ENCODE peak calls at places on chromosome 6, in nine cellular contexts. M is cardiac fibroblast; L is neural crest cell; W is CD4-positive, alpha-beta T cell; D is astrocyte of the spinal cord; E is cardiac muscle cell; G is GM13976; B is neural progenitor cell; Y is choroid plexus epithelial cell. X is an unnamed sample.

GRCh38 chr6:124535299-124535698 is 426.9 kb upstream of the RNF217 start:
- DNase-seq in M (no peak), L (no peak), W (no peak), D (no peak), E (no peak), G (no peak), B (no peak), Y (no peak), X (no peak)

GRCh38 chr6:2733324-2733723 is 17.4 kb downstream of the MYLK4 start:
- DNase-seq in M (peak), L (no peak), W (peak), D (no peak), E (peak), G (peak), B (no peak), Y (peak), X (no peak)

GRCh38 chr6:44664716-44665115 is 277.2 kb downstream of the CDC5L start:
- DNase-seq in M (no peak), L (no peak), W (no peak), D (peak), E (peak), G (no peak), B (no peak), Y (peak), X (no peak)

GRCh38 chr6:13241364-13241763 is 87.0 kb downstream of the TBC1D7 start:
- DNase-seq in M (no peak), L (no peak), W (no peak), D (no peak), E (no peak), G (peak), B (no peak), Y (no peak), X (no peak)

GRCh38 chr6:42978487-42978792 is 541 bp downstream of the PEX6 start:
- DNase-seq in M (peak), L (peak), W (no peak), D (no peak), E (peak), G (no peak), B (peak), Y (peak), X (no peak)

GRCh38 chr6:14038636-14039035 is 78.9 kb upstream of the CD83 start:
- DNase-seq in M (no peak), L (no peak), W (no peak), D (peak), E (no peak), G (no peak), B (no peak), Y (peak), X (no peak)

GRCh38 chr6:63509652-63510352 is 62.5 kb upstream of the LOC128125822 start:
- DNase-seq in M (peak), L (no peak), W (no peak), D (no peak), E (peak), G (no peak), B (no peak), Y (peak), X (no peak)

GRCh38 chr6:169752074-169752623 is 727 bp downstream of the ERMARD start:
- DNase-seq in M (no peak), L (no peak), W (no peak), D (no peak), E (no peak), G (no peak), B (peak), Y (no peak), X (no peak)

GRCh38 chr6:145749632-145750031 is 14.3 kb upstream of the EPM2A start:
- DNase-seq in M (peak), L (no peak), W (no peak), D (peak), E (peak), G (peak), B (no peak), Y (peak), X (peak)

GRCh38 chr6:2529217-2529719 is 221.5 kb downstream of the MYLK4 start:
- DNase-seq in M (no peak), L (no peak), W (no peak), D (no peak), E (no peak), G (no peak), B (no peak), Y (no peak), X (no peak)

GRCh38 chr6:149881860-149882259 is 16.1 kb downstream of the RAET1E start:
- DNase-seq in M (no peak), L (no peak), W (no peak), D (no peak), E (no peak), G (no peak), B (no peak), Y (no peak), X (no peak)

GRCh38 chr6:143842468-143842901 is 653 bp upstream of the LTV1 start:
- DNase-seq in M (no peak), L (no peak), W (no peak), D (no peak), E (no peak), G (no peak), B (no peak), Y (no peak), X (no peak)

GRCh38 chr6:104212977-104213696 is 646.6 kb downstream of the HACE1 start:
- DNase-seq in M (no peak), L (no peak), W (no peak), D (no peak), E (no peak), G (no peak), B (no peak), Y (peak), X (no peak)

GRCh38 chr6:106693343-106693742 is 64.0 kb downstream of the QRSL1 start:
- DNase-seq in M (no peak), L (no peak), W (no peak), D (no peak), E (no peak), G (no peak), B (no peak), Y (no peak), X (no peak)

DNA sequence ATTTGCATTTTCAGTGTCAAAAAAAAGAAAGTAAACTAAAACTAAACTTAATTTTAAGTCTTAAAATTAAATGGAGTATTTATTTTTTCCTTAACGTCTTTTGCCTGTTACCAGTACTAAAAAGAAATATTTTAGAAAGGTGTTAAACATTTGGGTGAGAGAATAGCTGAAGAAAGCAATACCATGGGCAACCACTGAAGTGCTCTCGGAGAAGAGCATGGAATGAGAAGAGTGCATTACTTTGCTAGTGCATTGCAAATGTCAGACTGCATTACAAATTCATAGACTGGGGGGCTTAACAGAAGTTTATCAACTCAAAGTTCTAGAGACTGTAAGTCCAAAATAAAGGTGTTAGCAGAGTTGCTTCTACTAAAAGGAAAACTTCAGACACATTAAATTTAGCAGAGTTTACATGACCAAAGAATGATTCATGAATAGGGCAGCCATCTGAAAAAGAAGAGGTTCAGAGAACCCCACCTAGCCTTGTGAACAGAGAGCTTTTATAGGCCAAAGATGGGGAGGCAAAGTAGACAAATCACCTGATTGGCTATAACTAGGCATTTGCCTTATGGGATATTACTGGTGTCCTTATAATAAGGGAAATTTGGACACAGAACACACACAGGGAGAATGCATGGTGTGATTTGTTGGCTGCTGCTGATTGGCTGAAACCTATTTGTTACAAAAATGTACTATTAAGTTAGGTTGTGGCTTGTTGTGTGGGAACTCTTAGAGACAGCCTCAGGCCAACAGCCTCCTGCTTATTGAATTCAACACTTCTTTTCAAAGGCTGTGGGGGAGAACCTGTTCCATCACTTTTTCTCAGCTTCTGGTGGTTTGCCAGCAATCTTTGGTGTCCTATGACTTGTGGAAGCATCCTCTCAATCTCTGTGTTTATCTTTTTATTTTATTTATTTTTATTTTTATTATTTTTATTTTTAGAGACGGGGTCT is 106.7 kb upstream of the RREB1 start:
- DNase-seq in M (no peak), L (no peak), W (no peak), D (no peak), E (no peak), G (no peak), B (no peak), Y (no peak), X (no peak)
- TF ChIP-seq CTCF in M (no peak), L (no peak), W (no peak), D (no peak), E (no peak), G (no peak), B (no peak), Y (no peak), X (no peak)

DNA sequence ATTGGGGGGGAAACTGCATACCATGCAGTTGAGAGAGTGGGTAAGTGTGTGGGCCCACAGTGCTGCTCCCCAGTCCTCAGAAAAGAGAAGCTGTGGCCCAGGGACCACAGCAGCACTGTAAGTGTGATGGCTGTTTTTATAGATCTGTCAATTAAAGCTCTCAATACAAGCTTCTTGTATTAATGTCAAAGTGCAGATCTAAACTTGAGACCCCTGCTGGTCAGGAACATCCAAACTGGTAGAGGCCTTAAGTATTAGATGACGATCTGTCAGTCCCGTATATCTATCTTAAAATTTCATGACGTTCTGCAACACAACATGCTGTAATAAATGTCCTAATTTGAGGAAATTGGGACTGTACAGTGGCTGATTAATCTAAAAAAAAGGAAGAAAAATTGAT is 74.8 kb downstream of the TULP4 start:
- DNase-seq in M (no peak), L (no peak), W (no peak), D (no peak), E (no peak), G (no peak), B (no peak), Y (no peak), X (no peak)
- TF ChIP-seq CTCF in M (no peak), L (peak), W (peak), D (peak), E (no peak), G (peak), B (no peak), Y (peak), X (no peak)

GRCh38 chr6:156396791-156397418 is 380.3 kb upstream of the ARID1B start:
- DNase-seq in M (no peak), L (no peak), W (peak), D (no peak), E (no peak), G (peak), B (peak), Y (no peak), X (no peak)

GRCh38 chr6:156402628-156403027 is 374.6 kb upstream of the ARID1B start:
- DNase-seq in M (no peak), L (no peak), W (no peak), D (no peak), E (no peak), G (no peak), B (no peak), Y (no peak), X (no peak)

GRCh38 chr6:156398371-156398770 is 378.8 kb upstream of the ARID1B start:
- DNase-seq in M (no peak), L (no peak), W (no peak), D (no peak), E (no peak), G (no peak), B (no peak), Y (no peak), X (no peak)

GRCh38 chr6:156402227-156402626 is 375.0 kb upstream of the ARID1B start:
- DNase-seq in M (no peak), L (no peak), W (no peak), D (no peak), E (no peak), G (no peak), B (no peak), Y (no peak), X (no peak)

DNA sequence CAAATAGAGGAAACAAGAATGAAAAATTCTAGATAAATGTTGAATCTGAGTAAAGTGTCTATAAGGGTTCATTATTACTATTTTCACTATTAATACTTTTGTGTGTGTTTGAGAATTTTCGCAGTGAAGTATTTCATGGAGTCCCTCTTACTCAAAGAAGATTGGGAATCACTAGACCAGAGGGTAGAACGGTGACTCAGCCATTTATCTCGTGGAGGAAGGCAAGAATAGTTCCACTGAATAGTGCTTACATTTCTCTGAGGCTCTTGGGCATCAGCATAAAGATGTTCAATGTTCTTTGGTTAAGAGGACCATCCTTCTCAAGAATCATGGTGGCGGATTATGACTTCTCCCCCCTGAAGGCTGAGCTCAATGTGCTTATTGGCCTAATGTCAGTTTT is 376.7 kb upstream of the ARID1B start:
- DNase-seq in M (no peak), L (no peak), W (no peak), D (no peak), E (no peak), G (no peak), B (no peak), Y (no peak), X (no peak)
- TF ChIP-seq CTCF in M (no peak), L (no peak), W (no peak), D (no peak), E (no peak), G (no peak), B (no peak), Y (no peak), X (no peak)

GRCh38 chr6:30720738-30721197 is 616 bp downstream of the TUBB start:
- DNase-seq in M (peak), L (peak), W (peak), D (no peak), E (peak), G (no peak), B (peak), Y (peak), X (no peak)

GRCh38 chr6:30722280-30723112 is 2.3 kb downstream of the TUBB start:
- DNase-seq in M (peak), L (peak), W (peak), D (peak), E (peak), G (peak), B (peak), Y (peak), X (no peak)

GRCh38 chr6:30719791-30720737 is at the start of gene TUBB:
- DNase-seq in M (peak), L (peak), W (peak), D (peak), E (peak), G (peak), B (peak), Y (peak), X (peak)

GRCh38 chr6:30719356-30719755 is 796 bp upstream of the TUBB start:
- DNase-seq in M (no peak), L (no peak), W (no peak), D (no peak), E (no peak), G (no peak), B (peak), Y (no peak), X (no peak)

GRCh38 chr6:30721198-30722024 is 1.3 kb downstream of the TUBB start:
- DNase-seq in M (peak), L (peak), W (peak), D (peak), E (peak), G (peak), B (peak), Y (peak), X (no peak)
- TF ChIP-seq CTCF in M (no peak), L (peak), W (peak), D (peak), E (peak), G (peak), B (peak), Y (peak), X (peak)